ENCODE peak calls at places on chromosome 13, in eight cellular contexts. D, Z, E, J, S, P, M and T are unnamed samples.

GRCh38 chr13:47903836-47904235 is 97.2 kb downstream of the SUCLA2 start:
- DNase-seq in D (peak; percentile 47), Z (no peak), E (peak; percentile 73), J (no peak), S (no peak), P (no peak), M (no peak), T (peak; percentile 60)

GRCh38 chr13:102825921-102826706 is 19.7 kb upstream of the ERCC5 start:
- DNase-seq in D (peak; percentile 94), Z (no peak), E (peak; percentile 40), J (no peak), S (no peak), P (no peak), M (no peak), T (peak; percentile 91)

GRCh38 chr13:44155422-44156293 is 218.0 kb upstream of the SERP2 start:
- DNase-seq in D (no peak), Z (peak; percentile 61), E (no peak), J (no peak), S (no peak), P (peak; percentile 26), M (no peak), T (no peak)

GRCh38 chr13:21130116-21130515 is 46.2 kb downstream of the SKA3 start:
- DNase-seq in D (no peak), Z (no peak), E (no peak), J (no peak), S (no peak), P (no peak), M (no peak), T (no peak)

GRCh38 chr13:29453657-29454056 is 141.8 kb downstream of the SLC7A1 start:
- DNase-seq in D (no peak), Z (no peak), E (no peak), J (no peak), S (no peak), P (no peak), M (no peak), T (no peak)

GRCh38 chr13:48449656-48450055 is 36.7 kb upstream of the LPAR6 start:
- DNase-seq in D (no peak), Z (no peak), E (no peak), J (no peak), S (no peak), P (no peak), M (no peak), T (no peak)

GRCh38 chr13:28324181-28324789 is 170.6 kb downstream of the FLT1 start:
- DNase-seq in D (no peak), Z (peak; percentile 35), E (peak; percentile 82), J (peak; percentile 64), S (peak; percentile 76), P (no peak), M (peak; percentile 56), T (peak; percentile 80)

GRCh38 chr13:71618154-71618553 is 248.8 kb downstream of the DACH1 start:
- DNase-seq in D (peak; percentile 31), Z (no peak), E (no peak), J (no peak), S (no peak), P (no peak), M (no peak), T (no peak)

GRCh38 chr13:113652404-113653263 is 5.4 kb downstream of the ATP4B start:
- DNase-seq in D (no peak), Z (peak; percentile 22), E (no peak), J (no peak), S (no peak), P (no peak), M (no peak), T (no peak)

GRCh38 chr13:93039131-93039530 is 187.5 kb upstream of the GPC6 start:
- DNase-seq in D (peak; percentile 96), Z (no peak), E (no peak), J (no peak), S (no peak), P (no peak), M (no peak), T (no peak)

GRCh38 chr13:97119899-97120745 is 102.0 kb upstream of the MBNL2 start:
- DNase-seq in D (peak; percentile 58), Z (no peak), E (no peak), J (no peak), S (no peak), P (no peak), M (no peak), T (peak; percentile 48)

GRCh38 chr13:100235311-100235901 is 146.5 kb downstream of the PCCA start:
- DNase-seq in D (peak; percentile 24), Z (no peak), E (peak; percentile 86), J (peak; percentile 15), S (peak; percentile 42), P (no peak), M (no peak), T (peak; percentile 75)

GRCh38 chr13:32246468-32246867 is 68.7 kb downstream of the ZAR1L start:
- DNase-seq in D (peak; percentile 53), Z (peak; percentile 50), E (peak; percentile 88), J (peak; percentile 60), S (peak; percentile 80), P (no peak), M (peak; percentile 25), T (peak; percentile 86)

GRCh38 chr13:76982051-76982450 is 9.8 kb upstream of the CLN5 start:
- DNase-seq in D (no peak), Z (no peak), E (no peak), J (no peak), S (no peak), P (no peak), M (no peak), T (no peak)
- TF ChIP-seq CTCF in D (no peak), Z (no peak), E (no peak), J (no peak), S (no peak), P (no peak), M (no peak), T (no peak)

DNA sequence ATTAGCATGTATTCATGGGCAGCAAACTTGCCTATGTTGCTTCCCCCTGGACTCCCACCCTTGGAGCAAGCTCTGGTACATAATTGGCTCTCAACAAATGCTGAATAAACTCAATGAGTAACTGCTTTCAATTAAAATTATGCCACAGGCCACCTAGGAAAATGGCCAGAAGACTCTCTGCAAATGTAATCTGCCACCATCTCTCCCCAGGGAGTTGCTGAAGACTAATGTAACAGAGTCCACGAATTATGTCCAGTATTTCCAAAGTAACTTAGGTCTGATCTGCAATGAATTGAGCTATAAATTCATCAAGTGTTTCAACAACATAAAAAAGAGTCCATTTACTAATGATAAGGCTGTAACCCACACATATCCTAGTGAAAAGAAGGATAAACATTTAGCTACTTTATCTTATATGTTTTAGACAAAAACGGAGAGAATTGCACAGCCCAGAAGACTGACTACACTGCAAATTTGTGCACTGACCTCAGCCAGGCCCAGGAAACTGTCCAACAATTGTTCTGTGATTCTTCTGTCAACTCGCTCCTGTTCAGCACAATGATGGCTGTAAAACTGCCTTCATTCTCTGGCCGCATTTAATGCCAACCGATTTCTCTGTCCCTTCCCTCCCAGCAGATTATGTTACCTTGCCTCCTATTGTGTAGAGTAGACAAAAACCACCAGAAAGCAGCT is 808.6 kb upstream of the ARGLU1 start:
- DNase-seq in D (peak; percentile 15), Z (no peak), E (no peak), J (no peak), S (no peak), P (no peak), M (no peak), T (no peak)
- TF ChIP-seq CTCF in D (no peak), Z (no peak), E (no peak), J (no peak), S (no peak), P (no peak), M (no peak), T (no peak)

GRCh38 chr13:106522112-106522511 is 13.3 kb downstream of the EFNB2 start:
- DNase-seq in D (no peak), Z (no peak), E (no peak), J (no peak), S (no peak), P (no peak), M (no peak), T (peak; percentile 63)
- TF ChIP-seq CTCF in D (no peak), Z (no peak), E (no peak), J (no peak), S (no peak), P (no peak), M (no peak), T (no peak)

GRCh38 chr13:50801087-50801931 is 42.2 kb downstream of the DLEU7 start:
- DNase-seq in D (peak; percentile 59), Z (peak; percentile 26), E (peak; percentile 91), J (peak; percentile 63), S (peak; percentile 88), P (no peak), M (no peak), T (peak; percentile 82)
- TF ChIP-seq CTCF in D (peak; percentile 83), Z (peak; percentile 46), E (peak; percentile 73), J (peak; percentile 35), S (peak; percentile 56), P (no peak), M (peak; percentile 78), T (peak; percentile 85)

GRCh38 chr13:110136660-110137585 is 170.0 kb downstream of the COL4A1 start:
- DNase-seq in D (no peak), Z (no peak), E (peak; percentile 67), J (no peak), S (no peak), P (no peak), M (no peak), T (no peak)

GRCh38 chr13:110138700-110139036 is 168.3 kb downstream of the COL4A1 start:
- DNase-seq in D (no peak), Z (no peak), E (no peak), J (no peak), S (no peak), P (no peak), M (no peak), T (no peak)

GRCh38 chr13:110137677-110138008 is 169.3 kb downstream of the COL4A1 start:
- DNase-seq in D (peak; percentile 37), Z (peak; percentile 45), E (no peak), J (peak; percentile 30), S (no peak), P (no peak), M (peak; percentile 41), T (peak; percentile 80)

GRCh38 chr13:110140099-110140498 is 166.9 kb downstream of the COL4A1 start:
- DNase-seq in D (no peak), Z (no peak), E (no peak), J (no peak), S (no peak), P (no peak), M (no peak), T (no peak)

GRCh38 chr13:110138009-110138699 is 168.8 kb downstream of the COL4A1 start:
- DNase-seq in D (peak; percentile 71), Z (peak; percentile 66), E (peak; percentile 96), J (peak; percentile 56), S (peak; percentile 89), P (peak; percentile 56), M (no peak), T (peak; percentile 83)
- TF ChIP-seq CTCF in D (no peak), Z (no peak), E (no peak), J (no peak), S (no peak), P (no peak), M (no peak), T (no peak)

GRCh38 chr13:53782400-53783030 is 753.9 kb downstream of the OLFM4 start:
- DNase-seq in D (peak; percentile 18), Z (no peak), E (peak; percentile 69), J (peak; percentile 19), S (peak; percentile 38), P (no peak), M (peak; percentile 24), T (peak; percentile 69)
- TF ChIP-seq CTCF in D (peak; percentile 77), Z (peak; percentile 12), E (peak; percentile 70), J (peak; percentile 64), S (peak; percentile 54), P (no peak), M (peak; percentile 99), T (peak; percentile 79)

GRCh38 chr13:51803422-51804294 is at the start of gene DHRS12:
- DNase-seq in D (peak; percentile 65), Z (peak; percentile 95), E (peak; percentile 91), J (peak; percentile 80), S (peak; percentile 85), P (peak; percentile 71), M (peak; percentile 86), T (peak; percentile 84)
- TF ChIP-seq CTCF in D (no peak), Z (no peak), E (no peak), J (no peak), S (no peak), P (no peak), M (no peak), T (no peak)